ENCODE peak calls at places on chromosome 1, in nine cellular contexts. B is endothelial cell of umbilical vein, C is GM12891, A is transverse colon, Y is Panc1, R is esophagus muscularis mucosa, K is K562, H is prostate gland, X is breast epithelium. S is an unnamed sample.

GRCh38 chr1:24392982-24393645 is 20.5 kb downstream of the STPG1 start:
- DNase-seq in R (peak), H (no peak), C (no peak), X (no peak), K (no peak), B (peak), Y (no peak), A (no peak), S (no peak)

GRCh38 chr1:27122652-27123051 is 32.3 kb downstream of the SLC9A1 start:
- DNase-seq in H (peak), Y (peak), K (peak), R (no peak), X (peak), C (no peak), A (peak), B (peak), S (no peak)

GRCh38 chr1:22737374-22738068 is 26.9 kb downstream of the EPHB2 start:
- DNase-seq in A (no peak), X (no peak), C (no peak), H (no peak), R (no peak), B (no peak), K (no peak), Y (no peak), S (no peak)

GRCh38 chr1:220370041-220370700 is 97.9 kb upstream of the RAB3GAP2 start:
- DNase-seq in A (no peak), B (no peak), R (peak), Y (no peak), H (no peak), K (no peak), C (no peak), X (no peak), S (no peak)

GRCh38 chr1:67619080-67619479 is 65.9 kb upstream of the GADD45A start:
- DNase-seq in Y (no peak), A (no peak), K (no peak), C (no peak), B (no peak), R (peak), X (no peak), H (no peak), S (no peak)

GRCh38 chr1:16631248-16632043 is 18.1 kb upstream of the NBPF1 start:
- DNase-seq in H (no peak), B (no peak), X (peak), Y (no peak), A (peak), R (no peak), C (no peak), K (peak), S (no peak)

GRCh38 chr1:109213824-109214693 is at the start of gene SARS1:
- DNase-seq in C (peak), A (peak), H (peak), K (peak), Y (peak), R (peak), X (peak), B (peak), S (peak)

GRCh38 chr1:30929135-30929889 is 20.8 kb upstream of the SDC3 start:
- DNase-seq in A (peak), C (no peak), X (no peak), R (peak), K (peak), Y (no peak), B (peak), H (no peak), S (no peak)

GRCh38 chr1:4463631-4464030 is 190.8 kb upstream of the AJAP1 start:
- DNase-seq in H (no peak), C (no peak), K (no peak), Y (no peak), R (no peak), X (no peak), B (no peak), A (no peak), S (no peak)

GRCh38 chr1:4468386-4468785 is 186.0 kb upstream of the AJAP1 start:
- DNase-seq in K (no peak), B (no peak), C (no peak), X (no peak), H (no peak), Y (no peak), R (no peak), A (no peak), S (no peak)

GRCh38 chr1:4464478-4464877 is 189.9 kb upstream of the AJAP1 start:
- DNase-seq in R (no peak), C (no peak), X (no peak), K (no peak), H (no peak), Y (no peak), A (no peak), B (no peak), S (no peak)

GRCh38 chr1:4468804-4469514 is 185.4 kb upstream of the AJAP1 start:
- DNase-seq in K (no peak), B (no peak), X (no peak), H (no peak), R (no peak), A (no peak), Y (no peak), C (no peak), S (no peak)

DNA sequence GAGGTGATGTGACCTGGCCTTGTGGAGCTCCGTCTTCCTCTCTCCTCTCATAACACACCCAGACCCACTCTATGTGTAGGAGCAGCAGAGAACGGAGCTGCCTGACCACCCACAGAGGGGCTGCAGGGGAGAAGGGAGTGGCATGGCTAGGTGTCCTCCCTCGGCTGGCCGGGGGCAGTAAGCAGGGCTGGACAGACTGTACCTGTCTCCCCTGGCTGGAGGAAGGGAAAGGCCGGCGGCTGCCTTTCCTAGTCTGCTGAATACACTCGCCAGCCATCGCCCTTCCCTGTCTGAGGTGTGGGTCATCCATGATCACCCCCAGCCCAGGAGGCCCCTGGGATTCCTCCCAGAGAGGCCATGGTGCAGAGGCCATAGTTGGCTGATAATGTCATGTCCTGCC is 187.2 kb upstream of the AJAP1 start:
- DNase-seq in K (no peak), B (no peak), X (no peak), H (no peak), C (no peak), R (no peak), A (no peak), Y (no peak), S (no peak)
- TF ChIP-seq POLR2AphosphoS5 in K (no peak), B (no peak), X (no peak), H (no peak), C (no peak), R (no peak), A (no peak), Y (no peak), S (no peak)

DNA sequence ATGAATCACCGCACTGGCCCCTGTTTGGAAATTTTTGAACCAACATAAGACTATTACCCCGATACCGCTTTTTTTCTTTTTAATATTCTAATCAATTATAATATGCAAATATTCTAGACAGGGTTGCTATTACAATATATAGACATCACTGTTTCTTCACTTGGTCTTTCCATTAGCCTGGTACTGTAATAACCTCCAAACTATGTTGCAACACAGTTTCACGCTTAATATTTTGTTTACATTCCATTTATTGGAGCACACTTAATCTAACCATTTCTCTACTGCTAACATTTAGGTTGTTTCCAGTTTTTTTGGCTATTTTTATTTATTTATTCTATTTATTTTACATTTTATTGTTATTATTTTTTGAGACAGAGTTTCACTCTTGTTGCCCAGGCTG is 17.6 kb upstream of the NID1 start:
- DNase-seq in X (no peak), K (no peak), R (no peak), C (no peak), Y (no peak), A (no peak), H (no peak), B (no peak), S (no peak)
- TF ChIP-seq POLR2AphosphoS5 in X (no peak), K (no peak), R (no peak), C (no peak), Y (no peak), A (no peak), H (no peak), B (no peak), S (no peak)

GRCh38 chr1:83996175-83996574 is 2.8 kb downstream of the TTLL7 start:
- DNase-seq in X (no peak), H (no peak), K (no peak), C (no peak), R (no peak), B (no peak), Y (no peak), A (no peak), S (no peak)

GRCh38 chr1:83998599-83999315 is at the start of gene TTLL7:
- DNase-seq in Y (no peak), K (peak), C (peak), X (peak), H (peak), B (peak), R (peak), A (peak), S (peak)

GRCh38 chr1:83995649-83996048 is 3.3 kb downstream of the TTLL7 start:
- DNase-seq in X (no peak), H (no peak), K (no peak), C (no peak), B (no peak), R (no peak), A (no peak), Y (no peak), S (no peak)

GRCh38 chr1:83998205-83998598 is 730 bp downstream of the TTLL7 start:
- DNase-seq in X (no peak), R (no peak), K (no peak), B (peak), A (no peak), Y (no peak), C (no peak), H (no peak), S (no peak)

DNA sequence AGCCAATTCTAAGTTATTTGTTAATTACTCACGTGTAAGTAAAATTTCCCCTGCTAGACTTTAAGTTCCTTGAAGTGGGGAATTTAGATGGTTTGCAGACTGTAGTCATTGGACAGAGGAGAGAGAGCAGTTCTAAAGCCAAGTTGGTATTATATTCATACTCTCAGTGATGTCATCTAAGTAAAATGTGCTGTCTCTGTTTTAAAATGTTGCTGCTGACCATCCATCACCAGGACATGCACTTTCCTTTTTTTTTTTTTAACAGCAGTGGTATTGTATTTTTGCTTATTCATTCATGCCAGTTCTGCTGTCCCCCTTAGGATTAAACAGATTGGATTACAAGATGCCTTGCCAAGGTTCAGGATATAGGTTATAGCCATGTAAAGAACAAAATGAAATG is 2.3 kb downstream of the TTLL7 start:
- DNase-seq in Y (no peak), H (no peak), K (no peak), B (no peak), A (no peak), R (no peak), X (no peak), C (no peak), S (no peak)
- TF ChIP-seq POLR2AphosphoS5 in Y (no peak), H (no peak), K (no peak), B (no peak), A (no peak), R (no peak), X (no peak), C (no peak), S (no peak)

GRCh38 chr1:210291786-210292275 is 36.9 kb upstream of the HHAT start:
- DNase-seq in X (peak), C (no peak), R (no peak), Y (no peak), K (no peak), A (no peak), H (no peak), B (no peak), S (no peak)

GRCh38 chr1:210294991-210295773 is 33.5 kb upstream of the HHAT start:
- DNase-seq in B (no peak), K (no peak), X (peak), Y (no peak), C (no peak), A (peak), H (peak), R (no peak), S (no peak)

GRCh38 chr1:210291088-210291487 is 37.6 kb upstream of the HHAT start:
- DNase-seq in A (no peak), H (no peak), Y (no peak), C (no peak), K (no peak), B (no peak), X (no peak), R (no peak), S (no peak)

GRCh38 chr1:210292276-210292851 is 36.3 kb upstream of the HHAT start:
- DNase-seq in R (no peak), H (peak), K (peak), X (peak), C (peak), Y (no peak), A (peak), B (peak), S (peak)

DNA sequence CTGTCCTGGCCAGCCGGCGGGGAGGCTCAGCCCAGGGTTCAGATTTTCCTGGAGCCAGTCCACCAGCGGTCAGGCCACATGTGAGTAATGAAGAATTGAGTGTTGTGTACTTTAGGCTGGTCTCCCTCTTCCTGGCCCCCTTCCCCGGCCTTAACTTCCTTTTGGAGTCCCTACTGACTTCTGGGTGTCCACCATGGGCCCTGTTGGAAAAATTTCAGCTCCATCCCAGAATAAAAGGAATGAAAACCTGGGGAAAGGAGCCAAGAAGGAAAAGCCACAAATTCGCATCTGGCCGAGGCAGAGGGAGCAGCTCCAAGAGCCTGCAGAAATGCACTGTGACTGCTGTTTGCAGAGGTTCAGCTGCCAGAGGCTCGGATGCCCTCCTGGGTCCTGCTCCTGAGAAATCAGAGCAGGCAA is 35.5 kb upstream of the HHAT start:
- DNase-seq in X (peak), H (no peak), B (no peak), C (no peak), Y (no peak), A (peak), K (no peak), R (no peak), S (no peak)
- TF ChIP-seq POLR2AphosphoS5 in X (no peak), H (no peak), B (no peak), C (no peak), Y (no peak), A (no peak), K (no peak), R (peak), S (no peak)

GRCh38 chr1:232705815-232706575 is 76.1 kb upstream of the SIPA1L2 start:
- DNase-seq in A (no peak), C (no peak), B (no peak), X (no peak), H (no peak), K (no peak), R (no peak), Y (no peak), S (no peak)
- TF ChIP-seq POLR2AphosphoS5 in A (no peak), C (no peak), B (no peak), X (no peak), H (no peak), K (no peak), R (no peak), Y (no peak), S (no peak)

GRCh38 chr1:226121587-226122400 is 59.3 kb downstream of the H3-3A start:
- DNase-seq in C (peak), B (peak), K (peak), X (peak), Y (no peak), A (peak), R (no peak), H (peak), S (peak)
- TF ChIP-seq POLR2AphosphoS5 in C (peak), B (no peak), K (peak), X (peak), Y (no peak), A (no peak), R (peak), H (no peak), S (no peak)

S was measured in GM12892.